ENCODE peak calls at places on chromosomes 3 and 15, in five cellular contexts. One of them, this sample, is unnamed.

GRCh38 chr3:45333549-45333948 is 54.8 kb upstream of the LARS2 start:
- DNase-seq in activated T-cell treated with anti-CD3 and anti-CD28 coated beads for 4 hours: no peak
- DNase-seq in HTR-8/SVneo: no peak
- DNase-seq in GM13976: no peak
- DNase-seq in globus pallidus: no peak
- DNase-seq in this sample: no peak

GRCh38 chr3:149120051-149120972 is 9.1 kb upstream of the HPS3 start:
- DNase-seq in activated T-cell treated with anti-CD3 and anti-CD28 coated beads for 4 hours: no peak
- DNase-seq in HTR-8/SVneo: peak
- DNase-seq in GM13976: peak
- DNase-seq in globus pallidus: peak
- DNase-seq in this sample: no peak

GRCh38 chr15:51224428-51224827 is 114.0 kb downstream of the CYP19A1 start:
- DNase-seq in activated T-cell treated with anti-CD3 and anti-CD28 coated beads for 4 hours: no peak
- DNase-seq in HTR-8/SVneo: no peak
- DNase-seq in GM13976: no peak
- DNase-seq in globus pallidus: no peak
- DNase-seq in this sample: no peak

GRCh38 chr3:64685800-64686445 is 1.9 kb downstream of the ADAMTS9 start:
- DNase-seq in activated T-cell treated with anti-CD3 and anti-CD28 coated beads for 4 hours: no peak
- DNase-seq in HTR-8/SVneo: no peak
- DNase-seq in GM13976: peak
- DNase-seq in globus pallidus: peak
- DNase-seq in this sample: peak

GRCh38 chr3:180855364-180855763 is 57.1 kb upstream of the FXR1 start:
- DNase-seq in activated T-cell treated with anti-CD3 and anti-CD28 coated beads for 4 hours: no peak
- DNase-seq in HTR-8/SVneo: no peak
- DNase-seq in GM13976: no peak
- DNase-seq in globus pallidus: peak
- DNase-seq in this sample: no peak

GRCh38 chr3:103730744-103731143 is 1295.9 kb downstream of the ZPLD1 start:
- DNase-seq in activated T-cell treated with anti-CD3 and anti-CD28 coated beads for 4 hours: no peak
- DNase-seq in HTR-8/SVneo: no peak
- DNase-seq in GM13976: no peak
- DNase-seq in globus pallidus: no peak
- DNase-seq in this sample: no peak

GRCh38 chr3:180433172-180433571 is 168.8 kb upstream of the TTC14 start:
- DNase-seq in activated T-cell treated with anti-CD3 and anti-CD28 coated beads for 4 hours: no peak
- DNase-seq in HTR-8/SVneo: peak
- DNase-seq in GM13976: no peak
- DNase-seq in globus pallidus: no peak
- DNase-seq in this sample: no peak

GRCh38 chr3:197356275-197356674 is 57.9 kb upstream of the DLG1 start:
- DNase-seq in activated T-cell treated with anti-CD3 and anti-CD28 coated beads for 4 hours: no peak
- DNase-seq in HTR-8/SVneo: no peak
- DNase-seq in GM13976: no peak
- DNase-seq in globus pallidus: peak
- DNase-seq in this sample: no peak

GRCh38 chr15:78950906-78951840 is 6.3 kb upstream of the CTSH start:
- DNase-seq in activated T-cell treated with anti-CD3 and anti-CD28 coated beads for 4 hours: no peak
- DNase-seq in HTR-8/SVneo: no peak
- DNase-seq in GM13976: no peak
- DNase-seq in globus pallidus: no peak
- DNase-seq in this sample: no peak

GRCh38 chr3:37689645-37690356 is 171.9 kb upstream of the CTDSPL start:
- DNase-seq in activated T-cell treated with anti-CD3 and anti-CD28 coated beads for 4 hours: no peak
- DNase-seq in HTR-8/SVneo: no peak
- DNase-seq in GM13976: no peak
- DNase-seq in globus pallidus: no peak
- DNase-seq in this sample: no peak

GRCh38 chr3:110166791-110167190 is 829.4 kb upstream of the DPPA4 start:
- DNase-seq in activated T-cell treated with anti-CD3 and anti-CD28 coated beads for 4 hours: no peak
- DNase-seq in HTR-8/SVneo: no peak
- DNase-seq in GM13976: no peak
- DNase-seq in globus pallidus: no peak
- DNase-seq in this sample: no peak

GRCh38 chr15:70512772-70513362 is 250.5 kb downstream of the UACA start:
- DNase-seq in activated T-cell treated with anti-CD3 and anti-CD28 coated beads for 4 hours: no peak
- DNase-seq in HTR-8/SVneo: peak
- DNase-seq in GM13976: peak
- DNase-seq in globus pallidus: no peak
- DNase-seq in this sample: peak

GRCh38 chr3:83765971-83766370 is 1192.8 kb upstream of the CADM2 start:
- DNase-seq in activated T-cell treated with anti-CD3 and anti-CD28 coated beads for 4 hours: no peak
- DNase-seq in HTR-8/SVneo: no peak
- DNase-seq in GM13976: no peak
- DNase-seq in globus pallidus: no peak
- DNase-seq in this sample: no peak

GRCh38 chr3:153734777-153735551 is 386.2 kb upstream of the ARHGEF26 start:
- DNase-seq in activated T-cell treated with anti-CD3 and anti-CD28 coated beads for 4 hours: no peak
- DNase-seq in HTR-8/SVneo: no peak
- DNase-seq in GM13976: no peak
- DNase-seq in globus pallidus: no peak
- DNase-seq in this sample: peak

GRCh38 chr15:27538325-27538724 is 560.8 kb downstream of the OCA2 start:
- DNase-seq in activated T-cell treated with anti-CD3 and anti-CD28 coated beads for 4 hours: no peak
- DNase-seq in HTR-8/SVneo: no peak
- DNase-seq in GM13976: no peak
- DNase-seq in globus pallidus: no peak
- DNase-seq in this sample: no peak

GRCh38 chr3:67947808-67948508 is 293.5 kb upstream of the SUCLG2 start:
- DNase-seq in activated T-cell treated with anti-CD3 and anti-CD28 coated beads for 4 hours: peak
- DNase-seq in HTR-8/SVneo: no peak
- DNase-seq in GM13976: no peak
- DNase-seq in globus pallidus: no peak
- DNase-seq in this sample: no peak

GRCh38 chr3:61772439-61772838 is 211.1 kb downstream of the PTPRG start:
- DNase-seq in activated T-cell treated with anti-CD3 and anti-CD28 coated beads for 4 hours: no peak
- DNase-seq in HTR-8/SVneo: no peak
- DNase-seq in GM13976: no peak
- DNase-seq in globus pallidus: no peak
- DNase-seq in this sample: no peak

GRCh38 chr15:59292393-59292792 is 80.3 kb downstream of the MYO1E start:
- DNase-seq in activated T-cell treated with anti-CD3 and anti-CD28 coated beads for 4 hours: no peak
- DNase-seq in HTR-8/SVneo: no peak
- DNase-seq in GM13976: no peak
- DNase-seq in globus pallidus: peak
- DNase-seq in this sample: no peak

GRCh38 chr15:37105795-37106333 is 5.5 kb upstream of the MEIS2 start:
- DNase-seq in activated T-cell treated with anti-CD3 and anti-CD28 coated beads for 4 hours: no peak
- DNase-seq in HTR-8/SVneo: no peak
- DNase-seq in GM13976: no peak
- DNase-seq in globus pallidus: no peak
- DNase-seq in this sample: no peak

GRCh38 chr3:184619348-184619747 is 57.8 kb downstream of the EPHB3 start:
- DNase-seq in activated T-cell treated with anti-CD3 and anti-CD28 coated beads for 4 hours: no peak
- DNase-seq in HTR-8/SVneo: no peak
- DNase-seq in GM13976: no peak
- DNase-seq in globus pallidus: no peak
- DNase-seq in this sample: no peak

GRCh38 chr3:139668332-139668731 is 9.4 kb downstream of the NMNAT3 start:
- DNase-seq in activated T-cell treated with anti-CD3 and anti-CD28 coated beads for 4 hours: no peak
- DNase-seq in HTR-8/SVneo: no peak
- DNase-seq in GM13976: no peak
- DNase-seq in globus pallidus: no peak
- DNase-seq in this sample: no peak

This sample was measured in colonic mucosa.